ENCODE peak calls at places on chromosomes 3 and 15, in seven cellular contexts. One of them, this sample, is unnamed.
A peak's percentile ranks its signal among the peaks of the same experiment; 100 is the strongest.

GRCh38 chr15:66765478-66766281 is 63.6 kb downstream of the SMAD6 start:
- DNase-seq in A549: peak; percentile 97
- DNase-seq in GM12878: peak; percentile 69
- DNase-seq in HCT116: peak; percentile 81
- DNase-seq in K562: peak; percentile 43
- DNase-seq in SK-N-SH: peak; percentile 44
- DNase-seq in HepG2: peak; percentile 93
- DNase-seq in this sample: no peak

GRCh38 chr3:22734207-22734606 is 468.9 kb upstream of the UBE2E2 start:
- DNase-seq in HepG2: no peak
- DNase-seq in HCT116: no peak
- DNase-seq in A549: no peak
- DNase-seq in SK-N-SH: no peak
- DNase-seq in K562: no peak
- DNase-seq in GM12878: no peak
- DNase-seq in this sample: no peak

GRCh38 chr15:76625267-76625666 is 279.9 kb downstream of the SCAPER start:
- DNase-seq in K562: peak; percentile 23
- DNase-seq in HCT116: no peak
- DNase-seq in SK-N-SH: no peak
- DNase-seq in A549: peak; percentile 20
- DNase-seq in GM12878: no peak
- DNase-seq in HepG2: no peak
- DNase-seq in this sample: no peak

GRCh38 chr3:123346726-123347125 is 102.2 kb downstream of the ADCY5 start:
- DNase-seq in HCT116: no peak
- DNase-seq in SK-N-SH: no peak
- DNase-seq in A549: no peak
- DNase-seq in GM12878: no peak
- DNase-seq in K562: no peak
- DNase-seq in HepG2: no peak
- DNase-seq in this sample: no peak

GRCh38 chr3:123733805-123734526 is 149.1 kb upstream of the HACD2 start:
- DNase-seq in HCT116: no peak
- DNase-seq in A549: peak; percentile 23
- DNase-seq in K562: no peak
- DNase-seq in SK-N-SH: no peak
- DNase-seq in HepG2: peak; percentile 25
- DNase-seq in GM12878: no peak
- DNase-seq in this sample: no peak

GRCh38 chr15:90620379-90621134 is 90.8 kb downstream of the CRTC3 start:
- DNase-seq in K562: peak; percentile 79
- DNase-seq in HCT116: no peak
- DNase-seq in SK-N-SH: no peak
- DNase-seq in A549: no peak
- DNase-seq in HepG2: no peak
- DNase-seq in GM12878: peak; percentile 27
- DNase-seq in this sample: no peak

GRCh38 chr15:69930754-69931153 is 167.0 kb downstream of the TLE3 start:
- DNase-seq in SK-N-SH: no peak
- DNase-seq in A549: no peak
- DNase-seq in HepG2: no peak
- DNase-seq in HCT116: no peak
- DNase-seq in GM12878: no peak
- DNase-seq in K562: no peak
- DNase-seq in this sample: no peak

GRCh38 chr15:23648920-23649515 is 1.4 kb upstream of the MAGEL2 start:
- DNase-seq in GM12878: no peak
- DNase-seq in HepG2: peak; percentile 16
- DNase-seq in K562: peak; percentile 49
- DNase-seq in SK-N-SH: peak; percentile 60
- DNase-seq in A549: peak; percentile 18
- DNase-seq in HCT116: no peak
- DNase-seq in this sample: no peak

GRCh38 chr15:69668963-69669362 is 216.3 kb downstream of the RPLP1 start:
- DNase-seq in GM12878: peak; percentile 82
- DNase-seq in A549: no peak
- DNase-seq in HepG2: no peak
- DNase-seq in HCT116: no peak
- DNase-seq in SK-N-SH: no peak
- DNase-seq in K562: no peak
- DNase-seq in this sample: no peak

GRCh38 chr3:89179355-89179997 is 72.1 kb downstream of the EPHA3 start:
- DNase-seq in HepG2: no peak
- DNase-seq in GM12878: peak; percentile 16
- DNase-seq in SK-N-SH: no peak
- DNase-seq in A549: no peak
- DNase-seq in HCT116: no peak
- DNase-seq in K562: no peak
- DNase-seq in this sample: no peak

GRCh38 chr15:99703603-99704443 is 29.4 kb downstream of the LYSMD4 start:
- DNase-seq in GM12878: no peak
- DNase-seq in HepG2: peak; percentile 62
- DNase-seq in HCT116: peak; percentile 61
- DNase-seq in SK-N-SH: no peak
- DNase-seq in K562: peak; percentile 61
- DNase-seq in A549: peak; percentile 81
- DNase-seq in this sample: peak; percentile 82

GRCh38 chr15:52559583-52559982 is 9.2 kb downstream of the ARPP19 start:
- DNase-seq in HCT116: no peak
- DNase-seq in A549: no peak
- DNase-seq in HepG2: no peak
- DNase-seq in K562: peak; percentile 37
- DNase-seq in SK-N-SH: no peak
- DNase-seq in GM12878: no peak
- DNase-seq in this sample: no peak

GRCh38 chr3:125033135-125033534 is 22.7 kb downstream of the HEG1 start:
- DNase-seq in HepG2: no peak
- DNase-seq in K562: no peak
- DNase-seq in GM12878: no peak
- DNase-seq in SK-N-SH: no peak
- DNase-seq in HCT116: no peak
- DNase-seq in A549: no peak
- DNase-seq in this sample: no peak

GRCh38 chr3:125032683-125033082 is 23.1 kb downstream of the HEG1 start:
- DNase-seq in GM12878: no peak
- DNase-seq in SK-N-SH: no peak
- DNase-seq in A549: no peak
- DNase-seq in K562: no peak
- DNase-seq in HepG2: no peak
- DNase-seq in HCT116: no peak
- DNase-seq in this sample: no peak

GRCh38 chr3:125032100-125032643 is 23.6 kb downstream of the HEG1 start:
- DNase-seq in K562: no peak
- DNase-seq in A549: peak; percentile 27
- DNase-seq in SK-N-SH: no peak
- DNase-seq in HCT116: no peak
- DNase-seq in GM12878: no peak
- DNase-seq in HepG2: peak; percentile 70
- DNase-seq in this sample: no peak

GRCh38 chr3:125035217-125035616 is 20.6 kb downstream of the HEG1 start:
- DNase-seq in K562: no peak
- DNase-seq in HCT116: no peak
- DNase-seq in GM12878: peak; percentile 61
- DNase-seq in A549: no peak
- DNase-seq in SK-N-SH: no peak
- DNase-seq in HepG2: no peak
- DNase-seq in this sample: no peak

DNA sequence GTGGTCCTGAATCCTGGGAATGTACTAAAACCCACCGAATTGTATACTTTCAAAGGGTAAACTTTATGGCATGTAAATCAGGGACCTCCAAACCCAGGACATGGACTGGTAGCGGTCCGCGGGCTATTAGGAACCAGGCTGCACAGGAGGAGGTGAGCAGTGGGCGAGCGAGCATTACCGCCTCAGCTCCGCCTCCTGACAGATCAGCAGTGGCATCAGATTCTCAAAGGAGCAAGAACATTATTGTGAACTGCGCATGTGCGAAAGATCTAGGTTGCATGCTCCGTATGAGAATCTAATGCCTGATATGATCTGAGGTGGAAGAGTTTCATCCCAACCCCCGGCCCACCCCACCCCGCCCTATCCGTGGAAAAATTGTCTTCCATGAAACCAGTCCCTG is 22.2 kb downstream of the HEG1 start:
- DNase-seq in HepG2: no peak
- DNase-seq in GM12878: no peak
- DNase-seq in SK-N-SH: no peak
- DNase-seq in HCT116: no peak
- DNase-seq in A549: no peak
- DNase-seq in K562: no peak
- DNase-seq in this sample: no peak
- H3K9me3 ChIP-seq in HepG2: no peaks in the 10 kb centered on the region
- H3K9me3 ChIP-seq in GM12878: peaks cover 47% of the 10 kb centered on the region
- H3K9me3 ChIP-seq in SK-N-SH: peaks cover 17% of the 10 kb centered on the region
- H3K9me3 ChIP-seq in HCT116: peaks cover 10% of the 10 kb centered on the region
- H3K9me3 ChIP-seq in A549: peaks cover 12% of the 10 kb centered on the region
- H3K9me3 ChIP-seq in K562: no peaks in the 10 kb centered on the region
- H3K9me3 ChIP-seq in this sample: no peaks in the 10 kb centered on the region

GRCh38 chr3:149368201-149368849 is 9.1 kb downstream of the TM4SF1 start:
- DNase-seq in K562: no peak
- DNase-seq in A549: peak; percentile 82
- DNase-seq in HepG2: no peak
- DNase-seq in HCT116: no peak
- DNase-seq in SK-N-SH: no peak
- DNase-seq in GM12878: no peak
- DNase-seq in this sample: peak; percentile 69
- TF ChIP-seq REST in K562: no peak
- TF ChIP-seq REST in A549: peak; percentile 38
- TF ChIP-seq REST in HepG2: no peak
- TF ChIP-seq REST in HCT116: no peak
- TF ChIP-seq REST in SK-N-SH: no peak
- TF ChIP-seq REST in GM12878: no peak
- TF ChIP-seq REST in this sample: peak; percentile 28

GRCh38 chr15:27897481-27897880 is 201.6 kb downstream of the OCA2 start:
- DNase-seq in K562: no peak
- DNase-seq in SK-N-SH: no peak
- DNase-seq in A549: no peak
- DNase-seq in HepG2: no peak
- DNase-seq in HCT116: no peak
- DNase-seq in GM12878: no peak
- DNase-seq in this sample: no peak
- H3K9me3 ChIP-seq in K562: no peaks in the 10 kb centered on the region
- H3K9me3 ChIP-seq in SK-N-SH: peaks cover 5% of the 10 kb centered on the region
- H3K9me3 ChIP-seq in A549: no peaks in the 10 kb centered on the region
- H3K9me3 ChIP-seq in HepG2: peaks cover 13% of the 10 kb centered on the region
- H3K9me3 ChIP-seq in HCT116: peaks cover 29% of the 10 kb centered on the region
- H3K9me3 ChIP-seq in GM12878: no peaks in the 10 kb centered on the region
- H3K9me3 ChIP-seq in this sample: peaks cover 4% of the 10 kb centered on the region

GRCh38 chr3:143812411-143812968 is 35.8 kb downstream of the SLC9A9 start:
- DNase-seq in HepG2: no peak
- DNase-seq in GM12878: no peak
- DNase-seq in SK-N-SH: no peak
- DNase-seq in A549: no peak
- DNase-seq in K562: no peak
- DNase-seq in HCT116: no peak
- DNase-seq in this sample: no peak

GRCh38 chr3:143810866-143811265 is 37.4 kb downstream of the SLC9A9 start:
- DNase-seq in GM12878: no peak
- DNase-seq in HepG2: no peak
- DNase-seq in HCT116: no peak
- DNase-seq in A549: no peak
- DNase-seq in SK-N-SH: no peak
- DNase-seq in K562: no peak
- DNase-seq in this sample: no peak

GRCh38 chr3:143814358-143814968 is 33.8 kb downstream of the SLC9A9 start:
- DNase-seq in GM12878: no peak
- DNase-seq in SK-N-SH: no peak
- DNase-seq in HCT116: no peak
- DNase-seq in A549: no peak
- DNase-seq in K562: no peak
- DNase-seq in HepG2: no peak
- DNase-seq in this sample: no peak

GRCh38 chr3:143808999-143809700 is 39.1 kb downstream of the SLC9A9 start:
- DNase-seq in GM12878: no peak
- DNase-seq in SK-N-SH: no peak
- DNase-seq in K562: no peak
- DNase-seq in HepG2: no peak
- DNase-seq in A549: no peak
- DNase-seq in HCT116: no peak
- DNase-seq in this sample: no peak

DNA sequence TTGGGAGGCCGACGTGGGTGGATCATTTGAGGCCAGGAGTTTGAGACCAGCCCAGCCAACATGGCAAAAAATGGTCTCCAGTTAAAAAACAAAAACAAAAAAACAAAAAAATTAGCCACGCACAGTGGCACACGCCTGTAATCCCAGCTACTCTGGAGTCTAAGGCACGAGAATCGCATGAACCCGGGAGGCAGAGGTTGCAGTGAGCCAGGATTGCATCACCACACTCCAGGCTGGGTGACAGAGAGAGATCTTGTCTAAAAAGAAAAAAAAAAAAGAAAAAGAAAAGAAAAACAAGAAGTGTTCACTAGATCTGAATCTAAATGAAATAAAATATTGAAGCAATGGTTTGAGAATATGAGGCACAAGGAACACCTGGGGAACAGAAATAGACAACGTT is 36.7 kb downstream of the SLC9A9 start:
- DNase-seq in SK-N-SH: no peak
- DNase-seq in A549: no peak
- DNase-seq in HCT116: no peak
- DNase-seq in K562: no peak
- DNase-seq in HepG2: no peak
- DNase-seq in GM12878: no peak
- DNase-seq in this sample: no peak
- TF ChIP-seq REST in SK-N-SH: no peak
- TF ChIP-seq REST in A549: no peak
- TF ChIP-seq REST in HCT116: no peak
- TF ChIP-seq REST in K562: no peak
- TF ChIP-seq REST in HepG2: no peak
- TF ChIP-seq REST in GM12878: no peak
- TF ChIP-seq REST in this sample: no peak

GRCh38 chr3:27720899-27721716 is 1.0 kb downstream of the EOMES start:
- DNase-seq in SK-N-SH: peak; percentile 39
- DNase-seq in K562: no peak
- DNase-seq in HCT116: peak; percentile 34
- DNase-seq in HepG2: no peak
- DNase-seq in GM12878: no peak
- DNase-seq in A549: peak; percentile 34
- DNase-seq in this sample: no peak
- H3K9me3 ChIP-seq in SK-N-SH: no peaks in the 10 kb centered on the region
- H3K9me3 ChIP-seq in K562: no peaks in the 10 kb centered on the region
- H3K9me3 ChIP-seq in HCT116: no peaks in the 10 kb centered on the region
- H3K9me3 ChIP-seq in HepG2: no peaks in the 10 kb centered on the region
- H3K9me3 ChIP-seq in GM12878: no peaks in the 10 kb centered on the region
- H3K9me3 ChIP-seq in A549: no peaks in the 10 kb centered on the region
- H3K9me3 ChIP-seq in this sample: no peaks in the 10 kb centered on the region

GRCh38 chr3:172550347-172550943 is 27.2 kb upstream of the TNFSF10 start:
- DNase-seq in A549: peak; percentile 45
- DNase-seq in HCT116: peak; percentile 69
- DNase-seq in GM12878: no peak
- DNase-seq in K562: peak; percentile 77
- DNase-seq in SK-N-SH: no peak
- DNase-seq in HepG2: no peak
- DNase-seq in this sample: no peak
- TF ChIP-seq REST in A549: no peak
- TF ChIP-seq REST in HCT116: no peak
- TF ChIP-seq REST in GM12878: no peak
- TF ChIP-seq REST in K562: no peak
- TF ChIP-seq REST in SK-N-SH: no peak
- TF ChIP-seq REST in HepG2: no peak
- TF ChIP-seq REST in this sample: no peak